ENCODE peak calls at places on chromosomes 5 and 9, in five cellular contexts. One of them, this sample, is unnamed.

GRCh38 chr5:59789894-59790293 is 103.6 kb downstream of the PDE4D start:
- DNase-seq in islet precursor cell: no peak
- DNase-seq in SK-N-SH: no peak
- DNase-seq in NCI-H1930: no peak
- DNase-seq in NCI-H1694 treated with DMSO at 0.1 percent for 48 hours: no peak
- DNase-seq in this sample: no peak

GRCh38 chr9:85377751-85378289 is 363.9 kb downstream of the AGTPBP1 start:
- DNase-seq in NCI-H1694 treated with DMSO at 0.1 percent for 48 hours: peak; percentile 48
- DNase-seq in islet precursor cell: peak; percentile 62
- DNase-seq in NCI-H1930: no peak
- DNase-seq in SK-N-SH: peak; percentile 63
- DNase-seq in this sample: no peak

GRCh38 chr5:178372091-178372695 is 139.6 kb upstream of the PHYKPL start:
- DNase-seq in NCI-H1930: no peak
- DNase-seq in NCI-H1694 treated with DMSO at 0.1 percent for 48 hours: no peak
- DNase-seq in SK-N-SH: peak; percentile 62
- DNase-seq in islet precursor cell: no peak
- DNase-seq in this sample: no peak

GRCh38 chr5:37519807-37520206 is 140.7 kb downstream of the WDR70 start:
- DNase-seq in NCI-H1694 treated with DMSO at 0.1 percent for 48 hours: no peak
- DNase-seq in SK-N-SH: no peak
- DNase-seq in NCI-H1930: no peak
- DNase-seq in islet precursor cell: no peak
- DNase-seq in this sample: no peak

GRCh38 chr5:75006821-75007536 is 45.4 kb downstream of the GCNT4 start:
- DNase-seq in islet precursor cell: no peak
- DNase-seq in NCI-H1930: no peak
- DNase-seq in SK-N-SH: no peak
- DNase-seq in NCI-H1694 treated with DMSO at 0.1 percent for 48 hours: no peak
- DNase-seq in this sample: no peak

GRCh38 chr9:27387722-27388121 is 90.8 kb upstream of the EQTN start:
- DNase-seq in NCI-H1694 treated with DMSO at 0.1 percent for 48 hours: no peak
- DNase-seq in SK-N-SH: no peak
- DNase-seq in islet precursor cell: no peak
- DNase-seq in NCI-H1930: no peak
- DNase-seq in this sample: no peak

GRCh38 chr5:44885903-44886302 is 77.2 kb downstream of the MRPS30 start:
- DNase-seq in islet precursor cell: no peak
- DNase-seq in NCI-H1930: no peak
- DNase-seq in SK-N-SH: no peak
- DNase-seq in NCI-H1694 treated with DMSO at 0.1 percent for 48 hours: no peak
- DNase-seq in this sample: no peak

GRCh38 chr9:78291240-78291915 is 5.5 kb upstream of the PSAT1 start:
- DNase-seq in SK-N-SH: no peak
- DNase-seq in NCI-H1694 treated with DMSO at 0.1 percent for 48 hours: peak; percentile 71
- DNase-seq in islet precursor cell: no peak
- DNase-seq in NCI-H1930: no peak
- DNase-seq in this sample: no peak

GRCh38 chr9:37676411-37676830 is 25.7 kb downstream of the FRMPD1 start:
- DNase-seq in SK-N-SH: peak; percentile 69
- DNase-seq in islet precursor cell: no peak
- DNase-seq in NCI-H1694 treated with DMSO at 0.1 percent for 48 hours: peak; percentile 99
- DNase-seq in NCI-H1930: no peak
- DNase-seq in this sample: no peak

GRCh38 chr5:42614509-42614908 is 142.1 kb upstream of the CCDC152 start:
- DNase-seq in SK-N-SH: no peak
- DNase-seq in NCI-H1694 treated with DMSO at 0.1 percent for 48 hours: no peak
- DNase-seq in islet precursor cell: no peak
- DNase-seq in NCI-H1930: no peak
- DNase-seq in this sample: no peak

GRCh38 chr5:76065258-76065657 is 17.9 kb upstream of the SV2C start:
- DNase-seq in islet precursor cell: no peak
- DNase-seq in SK-N-SH: no peak
- DNase-seq in NCI-H1694 treated with DMSO at 0.1 percent for 48 hours: no peak
- DNase-seq in NCI-H1930: no peak
- DNase-seq in this sample: no peak

GRCh38 chr9:102237520-102237919 is 499.1 kb upstream of the GRIN3A start:
- DNase-seq in NCI-H1930: no peak
- DNase-seq in SK-N-SH: no peak
- DNase-seq in NCI-H1694 treated with DMSO at 0.1 percent for 48 hours: no peak
- DNase-seq in islet precursor cell: no peak
- DNase-seq in this sample: no peak

GRCh38 chr5:138849439-138849838 is 25.7 kb downstream of the LRRTM2 start:
- DNase-seq in NCI-H1930: no peak
- DNase-seq in islet precursor cell: no peak
- DNase-seq in SK-N-SH: peak; percentile 19
- DNase-seq in NCI-H1694 treated with DMSO at 0.1 percent for 48 hours: no peak
- DNase-seq in this sample: no peak

GRCh38 chr9:114401344-114401743 is 13.6 kb upstream of the AKNA start:
- DNase-seq in NCI-H1930: no peak
- DNase-seq in islet precursor cell: peak; percentile 71
- DNase-seq in SK-N-SH: no peak
- DNase-seq in NCI-H1694 treated with DMSO at 0.1 percent for 48 hours: no peak
- DNase-seq in this sample: no peak

GRCh38 chr5:10343486-10343885 is 10.0 kb upstream of the MARCHF6 start:
- DNase-seq in islet precursor cell: no peak
- DNase-seq in SK-N-SH: no peak
- DNase-seq in NCI-H1694 treated with DMSO at 0.1 percent for 48 hours: no peak
- DNase-seq in NCI-H1930: no peak
- DNase-seq in this sample: no peak

GRCh38 chr5:110054240-110054639 is 364.5 kb downstream of the MAN2A1 start:
- DNase-seq in NCI-H1930: no peak
- DNase-seq in SK-N-SH: peak; percentile 10
- DNase-seq in islet precursor cell: no peak
- DNase-seq in NCI-H1694 treated with DMSO at 0.1 percent for 48 hours: peak; percentile 24
- DNase-seq in this sample: no peak

GRCh38 chr9:124032247-124032646 is 20.7 kb downstream of the LHX2 start:
- DNase-seq in SK-N-SH: peak; percentile 54
- DNase-seq in NCI-H1694 treated with DMSO at 0.1 percent for 48 hours: no peak
- DNase-seq in NCI-H1930: no peak
- DNase-seq in islet precursor cell: peak; percentile 83
- DNase-seq in this sample: no peak

GRCh38 chr9:18260527-18260926 is 213.4 kb upstream of the ADAMTSL1 start:
- DNase-seq in NCI-H1694 treated with DMSO at 0.1 percent for 48 hours: no peak
- DNase-seq in SK-N-SH: peak; percentile 13
- DNase-seq in islet precursor cell: peak; percentile 59
- DNase-seq in NCI-H1930: no peak
- DNase-seq in this sample: no peak

This sample was measured in progenitor cell of endocrine pancreas.